ENCODE peak calls at places on chromosomes 3 and 15, in eight cellular contexts. One of them, this sample, is unnamed.
A peak's percentile ranks its signal among the peaks of the same experiment; 100 is the strongest.

GRCh38 chr15:38781196-38781595 is 216.6 kb upstream of the RASGRP1 start:
- DNase-seq in foreskin fibroblast: no peak
- DNase-seq in H1: no peak
- DNase-seq in NCI-H345: no peak
- DNase-seq in NCI-H1105: no peak
- DNase-seq in GM12865: no peak
- DNase-seq in NCI-H187 treated with DMSO at 0.1 percent for 48 hours: no peak
- DNase-seq in activated CD4-positive, alpha-beta T cell treated with anti-CD3 and anti-CD28 coated beads, Interleukin-2, amount 50 U/mL, for 4 hours: no peak
- DNase-seq in this sample: no peak

GRCh38 chr15:40054056-40054745 is 15.2 kb upstream of the SRP14 start:
- DNase-seq in foreskin fibroblast: no peak
- DNase-seq in H1: no peak
- DNase-seq in NCI-H345: no peak
- DNase-seq in NCI-H1105: no peak
- DNase-seq in GM12865: peak; percentile 67
- DNase-seq in NCI-H187 treated with DMSO at 0.1 percent for 48 hours: no peak
- DNase-seq in activated CD4-positive, alpha-beta T cell treated with anti-CD3 and anti-CD28 coated beads, Interleukin-2, amount 50 U/mL, for 4 hours: no peak
- DNase-seq in this sample: no peak

GRCh38 chr3:116661196-116661595 is 48.4 kb upstream of the TUSC7 start:
- DNase-seq in foreskin fibroblast: no peak
- DNase-seq in H1: no peak
- DNase-seq in NCI-H345: no peak
- DNase-seq in NCI-H1105: no peak
- DNase-seq in GM12865: no peak
- DNase-seq in NCI-H187 treated with DMSO at 0.1 percent for 48 hours: no peak
- DNase-seq in activated CD4-positive, alpha-beta T cell treated with anti-CD3 and anti-CD28 coated beads, Interleukin-2, amount 50 U/mL, for 4 hours: no peak
- DNase-seq in this sample: no peak

GRCh38 chr3:123759311-123759710 is 124.8 kb downstream of the MYLK start:
- DNase-seq in foreskin fibroblast: no peak
- DNase-seq in H1: no peak
- DNase-seq in NCI-H345: no peak
- DNase-seq in NCI-H1105: no peak
- DNase-seq in GM12865: no peak
- DNase-seq in NCI-H187 treated with DMSO at 0.1 percent for 48 hours: no peak
- DNase-seq in activated CD4-positive, alpha-beta T cell treated with anti-CD3 and anti-CD28 coated beads, Interleukin-2, amount 50 U/mL, for 4 hours: no peak
- DNase-seq in this sample: no peak

GRCh38 chr3:185056908-185057307 is 96.0 kb downstream of the C3orf70 start:
- DNase-seq in foreskin fibroblast: no peak
- DNase-seq in H1: no peak
- DNase-seq in NCI-H345: no peak
- DNase-seq in NCI-H1105: no peak
- DNase-seq in GM12865: no peak
- DNase-seq in NCI-H187 treated with DMSO at 0.1 percent for 48 hours: no peak
- DNase-seq in activated CD4-positive, alpha-beta T cell treated with anti-CD3 and anti-CD28 coated beads, Interleukin-2, amount 50 U/mL, for 4 hours: no peak
- DNase-seq in this sample: no peak

GRCh38 chr3:72977060-72977459 is 19.6 kb upstream of the PPP4R2 start:
- DNase-seq in foreskin fibroblast: no peak
- DNase-seq in H1: no peak
- DNase-seq in NCI-H345: no peak
- DNase-seq in NCI-H1105: no peak
- DNase-seq in GM12865: no peak
- DNase-seq in NCI-H187 treated with DMSO at 0.1 percent for 48 hours: no peak
- DNase-seq in activated CD4-positive, alpha-beta T cell treated with anti-CD3 and anti-CD28 coated beads, Interleukin-2, amount 50 U/mL, for 4 hours: no peak
- DNase-seq in this sample: no peak

GRCh38 chr3:143975549-143976152 is 4.0 kb downstream of the DIPK2A start:
- DNase-seq in foreskin fibroblast: peak; percentile 61
- DNase-seq in H1: no peak
- DNase-seq in NCI-H345: peak; percentile 14
- DNase-seq in NCI-H1105: peak; percentile 28
- DNase-seq in GM12865: peak; percentile 72
- DNase-seq in NCI-H187 treated with DMSO at 0.1 percent for 48 hours: no peak
- DNase-seq in activated CD4-positive, alpha-beta T cell treated with anti-CD3 and anti-CD28 coated beads, Interleukin-2, amount 50 U/mL, for 4 hours: no peak
- DNase-seq in this sample: peak; percentile 8

GRCh38 chr15:101528917-101529299 is 39.4 kb upstream of the PCSK6 start:
- DNase-seq in foreskin fibroblast: no peak
- DNase-seq in H1: no peak
- DNase-seq in NCI-H345: no peak
- DNase-seq in NCI-H1105: no peak
- DNase-seq in GM12865: no peak
- DNase-seq in NCI-H187 treated with DMSO at 0.1 percent for 48 hours: no peak
- DNase-seq in activated CD4-positive, alpha-beta T cell treated with anti-CD3 and anti-CD28 coated beads, Interleukin-2, amount 50 U/mL, for 4 hours: no peak
- DNase-seq in this sample: no peak

GRCh38 chr3:175431396-175431795 is 572.3 kb downstream of the NAALADL2 start:
- DNase-seq in foreskin fibroblast: no peak
- DNase-seq in H1: no peak
- DNase-seq in NCI-H345: no peak
- DNase-seq in NCI-H1105: no peak
- DNase-seq in GM12865: no peak
- DNase-seq in NCI-H187 treated with DMSO at 0.1 percent for 48 hours: no peak
- DNase-seq in activated CD4-positive, alpha-beta T cell treated with anti-CD3 and anti-CD28 coated beads, Interleukin-2, amount 50 U/mL, for 4 hours: no peak
- DNase-seq in this sample: no peak

GRCh38 chr15:96416218-96416933 is 85.9 kb downstream of the NR2F2 start:
- DNase-seq in foreskin fibroblast: no peak
- DNase-seq in H1: no peak
- DNase-seq in NCI-H345: no peak
- DNase-seq in NCI-H1105: no peak
- DNase-seq in GM12865: no peak
- DNase-seq in NCI-H187 treated with DMSO at 0.1 percent for 48 hours: no peak
- DNase-seq in activated CD4-positive, alpha-beta T cell treated with anti-CD3 and anti-CD28 coated beads, Interleukin-2, amount 50 U/mL, for 4 hours: no peak
- DNase-seq in this sample: no peak

GRCh38 chr3:71006810-71007785 is 576.4 kb downstream of the FOXP1 start:
- DNase-seq in foreskin fibroblast: no peak
- DNase-seq in H1: peak; percentile 31
- DNase-seq in NCI-H345: peak; percentile 2
- DNase-seq in NCI-H1105: peak; percentile 24
- DNase-seq in GM12865: peak; percentile 41
- DNase-seq in NCI-H187 treated with DMSO at 0.1 percent for 48 hours: no peak
- DNase-seq in activated CD4-positive, alpha-beta T cell treated with anti-CD3 and anti-CD28 coated beads, Interleukin-2, amount 50 U/mL, for 4 hours: no peak
- DNase-seq in this sample: no peak

GRCh38 chr3:39639344-39640236 is 169.8 kb upstream of the MYRIP start:
- DNase-seq in foreskin fibroblast: peak; percentile 95
- DNase-seq in H1: peak; percentile 23
- DNase-seq in NCI-H345: no peak
- DNase-seq in NCI-H1105: no peak
- DNase-seq in GM12865: no peak
- DNase-seq in NCI-H187 treated with DMSO at 0.1 percent for 48 hours: no peak
- DNase-seq in activated CD4-positive, alpha-beta T cell treated with anti-CD3 and anti-CD28 coated beads, Interleukin-2, amount 50 U/mL, for 4 hours: no peak
- DNase-seq in this sample: no peak

GRCh38 chr3:188343894-188344293 is 189.9 kb downstream of the LPP start:
- DNase-seq in foreskin fibroblast: no peak
- DNase-seq in H1: no peak
- DNase-seq in NCI-H345: no peak
- DNase-seq in NCI-H1105: peak; percentile 61
- DNase-seq in GM12865: no peak
- DNase-seq in NCI-H187 treated with DMSO at 0.1 percent for 48 hours: no peak
- DNase-seq in activated CD4-positive, alpha-beta T cell treated with anti-CD3 and anti-CD28 coated beads, Interleukin-2, amount 50 U/mL, for 4 hours: no peak
- DNase-seq in this sample: no peak

GRCh38 chr15:66936115-66936863 is 129.1 kb upstream of the SMAD3 start:
- DNase-seq in foreskin fibroblast: peak; percentile 66
- DNase-seq in H1: no peak
- DNase-seq in NCI-H345: no peak
- DNase-seq in NCI-H1105: no peak
- DNase-seq in GM12865: no peak
- DNase-seq in NCI-H187 treated with DMSO at 0.1 percent for 48 hours: no peak
- DNase-seq in activated CD4-positive, alpha-beta T cell treated with anti-CD3 and anti-CD28 coated beads, Interleukin-2, amount 50 U/mL, for 4 hours: no peak
- DNase-seq in this sample: no peak

GRCh38 chr15:34018021-34018645 is 20.9 kb downstream of the AVEN start:
- DNase-seq in foreskin fibroblast: no peak
- DNase-seq in H1: no peak
- DNase-seq in NCI-H345: no peak
- DNase-seq in NCI-H1105: no peak
- DNase-seq in GM12865: no peak
- DNase-seq in NCI-H187 treated with DMSO at 0.1 percent for 48 hours: no peak
- DNase-seq in activated CD4-positive, alpha-beta T cell treated with anti-CD3 and anti-CD28 coated beads, Interleukin-2, amount 50 U/mL, for 4 hours: no peak
- DNase-seq in this sample: no peak

GRCh38 chr3:187738089-187738399 is 7.2 kb downstream of the BCL6 start:
- DNase-seq in foreskin fibroblast: no peak
- DNase-seq in H1: no peak
- DNase-seq in NCI-H345: no peak
- DNase-seq in NCI-H1105: no peak
- DNase-seq in GM12865: no peak
- DNase-seq in NCI-H187 treated with DMSO at 0.1 percent for 48 hours: no peak
- DNase-seq in activated CD4-positive, alpha-beta T cell treated with anti-CD3 and anti-CD28 coated beads, Interleukin-2, amount 50 U/mL, for 4 hours: no peak
- DNase-seq in this sample: no peak

GRCh38 chr15:79373068-79373467 is 59.1 kb upstream of the MINAR1 start:
- DNase-seq in foreskin fibroblast: no peak
- DNase-seq in H1: no peak
- DNase-seq in NCI-H345: no peak
- DNase-seq in NCI-H1105: no peak
- DNase-seq in GM12865: no peak
- DNase-seq in NCI-H187 treated with DMSO at 0.1 percent for 48 hours: no peak
- DNase-seq in activated CD4-positive, alpha-beta T cell treated with anti-CD3 and anti-CD28 coated beads, Interleukin-2, amount 50 U/mL, for 4 hours: no peak
- DNase-seq in this sample: no peak

GRCh38 chr15:53910852-53911251 is 67.4 kb upstream of the UNC13C start:
- DNase-seq in foreskin fibroblast: no peak
- DNase-seq in H1: no peak
- DNase-seq in NCI-H345: no peak
- DNase-seq in NCI-H1105: no peak
- DNase-seq in GM12865: no peak
- DNase-seq in NCI-H187 treated with DMSO at 0.1 percent for 48 hours: no peak
- DNase-seq in activated CD4-positive, alpha-beta T cell treated with anti-CD3 and anti-CD28 coated beads, Interleukin-2, amount 50 U/mL, for 4 hours: no peak
- DNase-seq in this sample: no peak

GRCh38 chr15:85414495-85414894 is 34.1 kb downstream of the AKAP13 start:
- DNase-seq in foreskin fibroblast: no peak
- DNase-seq in H1: no peak
- DNase-seq in NCI-H345: no peak
- DNase-seq in NCI-H1105: no peak
- DNase-seq in GM12865: peak; percentile 50
- DNase-seq in NCI-H187 treated with DMSO at 0.1 percent for 48 hours: no peak
- DNase-seq in activated CD4-positive, alpha-beta T cell treated with anti-CD3 and anti-CD28 coated beads, Interleukin-2, amount 50 U/mL, for 4 hours: no peak
- DNase-seq in this sample: no peak

GRCh38 chr15:70212288-70212962 is 114.7 kb upstream of the TLE3 start:
- DNase-seq in foreskin fibroblast: no peak
- DNase-seq in H1: no peak
- DNase-seq in NCI-H345: no peak
- DNase-seq in NCI-H1105: no peak
- DNase-seq in GM12865: peak; percentile 47
- DNase-seq in NCI-H187 treated with DMSO at 0.1 percent for 48 hours: peak; percentile 73
- DNase-seq in activated CD4-positive, alpha-beta T cell treated with anti-CD3 and anti-CD28 coated beads, Interleukin-2, amount 50 U/mL, for 4 hours: no peak
- DNase-seq in this sample: no peak

GRCh38 chr3:171732741-171733140 is 77.5 kb downstream of the PLD1 start:
- DNase-seq in foreskin fibroblast: no peak
- DNase-seq in H1: no peak
- DNase-seq in NCI-H345: no peak
- DNase-seq in NCI-H1105: no peak
- DNase-seq in GM12865: no peak
- DNase-seq in NCI-H187 treated with DMSO at 0.1 percent for 48 hours: no peak
- DNase-seq in activated CD4-positive, alpha-beta T cell treated with anti-CD3 and anti-CD28 coated beads, Interleukin-2, amount 50 U/mL, for 4 hours: no peak
- DNase-seq in this sample: no peak

GRCh38 chr3:45210308-45211038 is 15.6 kb downstream of the TMEM158 start:
- DNase-seq in foreskin fibroblast: peak; percentile 85
- DNase-seq in H1: peak; percentile 46
- DNase-seq in NCI-H345: peak; percentile 40
- DNase-seq in NCI-H1105: peak; percentile 9
- DNase-seq in GM12865: peak; percentile 78
- DNase-seq in NCI-H187 treated with DMSO at 0.1 percent for 48 hours: no peak
- DNase-seq in activated CD4-positive, alpha-beta T cell treated with anti-CD3 and anti-CD28 coated beads, Interleukin-2, amount 50 U/mL, for 4 hours: peak; percentile 83
- DNase-seq in this sample: peak; percentile 21

GRCh38 chr3:58529516-58530353 is 7.3 kb downstream of the ACOX2 start:
- DNase-seq in foreskin fibroblast: no peak
- DNase-seq in H1: peak; percentile 49
- DNase-seq in NCI-H345: no peak
- DNase-seq in NCI-H1105: no peak
- DNase-seq in GM12865: peak; percentile 30
- DNase-seq in NCI-H187 treated with DMSO at 0.1 percent for 48 hours: no peak
- DNase-seq in activated CD4-positive, alpha-beta T cell treated with anti-CD3 and anti-CD28 coated beads, Interleukin-2, amount 50 U/mL, for 4 hours: no peak
- DNase-seq in this sample: no peak

GRCh38 chr3:95235916-95236315 is 1173.1 kb downstream of the NSUN3 start:
- DNase-seq in foreskin fibroblast: no peak
- DNase-seq in H1: no peak
- DNase-seq in NCI-H345: no peak
- DNase-seq in NCI-H1105: no peak
- DNase-seq in GM12865: no peak
- DNase-seq in NCI-H187 treated with DMSO at 0.1 percent for 48 hours: no peak
- DNase-seq in activated CD4-positive, alpha-beta T cell treated with anti-CD3 and anti-CD28 coated beads, Interleukin-2, amount 50 U/mL, for 4 hours: no peak
- DNase-seq in this sample: no peak

GRCh38 chr3:53224026-53224425 is 31.8 kb downstream of the TKT start:
- DNase-seq in foreskin fibroblast: no peak
- DNase-seq in H1: no peak
- DNase-seq in NCI-H345: no peak
- DNase-seq in NCI-H1105: no peak
- DNase-seq in GM12865: no peak
- DNase-seq in NCI-H187 treated with DMSO at 0.1 percent for 48 hours: no peak
- DNase-seq in activated CD4-positive, alpha-beta T cell treated with anti-CD3 and anti-CD28 coated beads, Interleukin-2, amount 50 U/mL, for 4 hours: no peak
- DNase-seq in this sample: no peak

GRCh38 chr15:25690673-25691543 is 172.2 kb downstream of the ATP10A start:
- DNase-seq in foreskin fibroblast: no peak
- DNase-seq in H1: no peak
- DNase-seq in NCI-H345: no peak
- DNase-seq in NCI-H1105: no peak
- DNase-seq in GM12865: no peak
- DNase-seq in NCI-H187 treated with DMSO at 0.1 percent for 48 hours: no peak
- DNase-seq in activated CD4-positive, alpha-beta T cell treated with anti-CD3 and anti-CD28 coated beads, Interleukin-2, amount 50 U/mL, for 4 hours: no peak
- DNase-seq in this sample: no peak

GRCh38 chr3:73037369-73037699 is 24.1 kb upstream of the EBLN2 start:
- DNase-seq in foreskin fibroblast: no peak
- DNase-seq in H1: no peak
- DNase-seq in NCI-H345: no peak
- DNase-seq in NCI-H1105: no peak
- DNase-seq in GM12865: no peak
- DNase-seq in NCI-H187 treated with DMSO at 0.1 percent for 48 hours: no peak
- DNase-seq in activated CD4-positive, alpha-beta T cell treated with anti-CD3 and anti-CD28 coated beads, Interleukin-2, amount 50 U/mL, for 4 hours: no peak
- DNase-seq in this sample: no peak

GRCh38 chr15:41024141-41024540 is 70.9 kb downstream of the CHAC1 start:
- DNase-seq in foreskin fibroblast: peak; percentile 73
- DNase-seq in H1: no peak
- DNase-seq in NCI-H345: no peak
- DNase-seq in NCI-H1105: no peak
- DNase-seq in GM12865: no peak
- DNase-seq in NCI-H187 treated with DMSO at 0.1 percent for 48 hours: no peak
- DNase-seq in activated CD4-positive, alpha-beta T cell treated with anti-CD3 and anti-CD28 coated beads, Interleukin-2, amount 50 U/mL, for 4 hours: no peak
- DNase-seq in this sample: no peak

GRCh38 chr3:51082363-51082762 is 302.7 kb upstream of the MANF start:
- DNase-seq in foreskin fibroblast: no peak
- DNase-seq in H1: no peak
- DNase-seq in NCI-H345: no peak
- DNase-seq in NCI-H1105: no peak
- DNase-seq in GM12865: no peak
- DNase-seq in NCI-H187 treated with DMSO at 0.1 percent for 48 hours: no peak
- DNase-seq in activated CD4-positive, alpha-beta T cell treated with anti-CD3 and anti-CD28 coated beads, Interleukin-2, amount 50 U/mL, for 4 hours: no peak
- DNase-seq in this sample: no peak

GRCh38 chr15:40792394-40792793 is 14.5 kb upstream of the ZFYVE19 start:
- DNase-seq in foreskin fibroblast: no peak
- DNase-seq in H1: no peak
- DNase-seq in NCI-H345: no peak
- DNase-seq in NCI-H1105: no peak
- DNase-seq in GM12865: no peak
- DNase-seq in NCI-H187 treated with DMSO at 0.1 percent for 48 hours: no peak
- DNase-seq in activated CD4-positive, alpha-beta T cell treated with anti-CD3 and anti-CD28 coated beads, Interleukin-2, amount 50 U/mL, for 4 hours: no peak
- DNase-seq in this sample: no peak

GRCh38 chr15:93286456-93286855 is 197.4 kb upstream of the RGMA start:
- DNase-seq in foreskin fibroblast: no peak
- DNase-seq in H1: no peak
- DNase-seq in NCI-H345: no peak
- DNase-seq in NCI-H1105: no peak
- DNase-seq in GM12865: no peak
- DNase-seq in NCI-H187 treated with DMSO at 0.1 percent for 48 hours: no peak
- DNase-seq in activated CD4-positive, alpha-beta T cell treated with anti-CD3 and anti-CD28 coated beads, Interleukin-2, amount 50 U/mL, for 4 hours: no peak
- DNase-seq in this sample: no peak

GRCh38 chr3:17640466-17640865 is 102.0 kb downstream of the TBC1D5 start:
- DNase-seq in foreskin fibroblast: peak; percentile 24
- DNase-seq in H1: no peak
- DNase-seq in NCI-H345: no peak
- DNase-seq in NCI-H1105: no peak
- DNase-seq in GM12865: no peak
- DNase-seq in NCI-H187 treated with DMSO at 0.1 percent for 48 hours: no peak
- DNase-seq in activated CD4-positive, alpha-beta T cell treated with anti-CD3 and anti-CD28 coated beads, Interleukin-2, amount 50 U/mL, for 4 hours: no peak
- DNase-seq in this sample: no peak

GRCh38 chr3:123422457-123422856 is 26.4 kb downstream of the ADCY5 start:
- DNase-seq in foreskin fibroblast: no peak
- DNase-seq in H1: no peak
- DNase-seq in NCI-H345: no peak
- DNase-seq in NCI-H1105: no peak
- DNase-seq in GM12865: no peak
- DNase-seq in NCI-H187 treated with DMSO at 0.1 percent for 48 hours: no peak
- DNase-seq in activated CD4-positive, alpha-beta T cell treated with anti-CD3 and anti-CD28 coated beads, Interleukin-2, amount 50 U/mL, for 4 hours: no peak
- DNase-seq in this sample: no peak

GRCh38 chr3:183541235-183541655 is 14.3 kb downstream of the KLHL6 start:
- DNase-seq in foreskin fibroblast: no peak
- DNase-seq in H1: no peak
- DNase-seq in NCI-H345: no peak
- DNase-seq in NCI-H1105: no peak
- DNase-seq in GM12865: no peak
- DNase-seq in NCI-H187 treated with DMSO at 0.1 percent for 48 hours: no peak
- DNase-seq in activated CD4-positive, alpha-beta T cell treated with anti-CD3 and anti-CD28 coated beads, Interleukin-2, amount 50 U/mL, for 4 hours: no peak
- DNase-seq in this sample: no peak

This sample was measured in COR-L47.